ENCODE peak calls at places on chromosome 15, in four cellular contexts. One of them, this sample, is unnamed.

GRCh38 chr15:96501362-96501761 is 170.9 kb downstream of the NR2F2 start:
- DNase-seq in NCI-H1105: no peak
- DNase-seq in activated T-cell treated with anti-CD3 and anti-CD28 coated beads for 1 hour: no peak
- DNase-seq in nephron progenitor cell: no peak
- DNase-seq in this sample: no peak

GRCh38 chr15:74123131-74123429 is 7.3 kb upstream of the ISLR2 start:
- DNase-seq in NCI-H1105: no peak
- DNase-seq in activated T-cell treated with anti-CD3 and anti-CD28 coated beads for 1 hour: no peak
- DNase-seq in nephron progenitor cell: peak
- DNase-seq in this sample: no peak

GRCh38 chr15:69390575-69390974 is 23.6 kb upstream of the KIF23 start:
- DNase-seq in NCI-H1105: no peak
- DNase-seq in activated T-cell treated with anti-CD3 and anti-CD28 coated beads for 1 hour: no peak
- DNase-seq in nephron progenitor cell: no peak
- DNase-seq in this sample: no peak

GRCh38 chr15:67019886-67020520 is 45.4 kb upstream of the SMAD3 start:
- DNase-seq in NCI-H1105: no peak
- DNase-seq in activated T-cell treated with anti-CD3 and anti-CD28 coated beads for 1 hour: no peak
- DNase-seq in nephron progenitor cell: no peak
- DNase-seq in this sample: no peak

GRCh38 chr15:85741662-85742061 is 53.1 kb downstream of the KLHL25 start:
- DNase-seq in NCI-H1105: no peak
- DNase-seq in activated T-cell treated with anti-CD3 and anti-CD28 coated beads for 1 hour: no peak
- DNase-seq in nephron progenitor cell: no peak
- DNase-seq in this sample: no peak

GRCh38 chr15:98231696-98232440 is 271.4 kb downstream of the ARRDC4 start:
- DNase-seq in NCI-H1105: no peak
- DNase-seq in activated T-cell treated with anti-CD3 and anti-CD28 coated beads for 1 hour: no peak
- DNase-seq in nephron progenitor cell: no peak
- DNase-seq in this sample: no peak

GRCh38 chr15:36978625-36979024 is 121.7 kb downstream of the MEIS2 start:
- DNase-seq in NCI-H1105: no peak
- DNase-seq in activated T-cell treated with anti-CD3 and anti-CD28 coated beads for 1 hour: no peak
- DNase-seq in nephron progenitor cell: no peak
- DNase-seq in this sample: no peak

GRCh38 chr15:94965593-94965992 is 734.2 kb downstream of the MCTP2 start:
- DNase-seq in NCI-H1105: no peak
- DNase-seq in activated T-cell treated with anti-CD3 and anti-CD28 coated beads for 1 hour: no peak
- DNase-seq in nephron progenitor cell: no peak
- DNase-seq in this sample: no peak

GRCh38 chr15:56124391-56124790 is 119.3 kb downstream of the RFX7 start:
- DNase-seq in NCI-H1105: no peak
- DNase-seq in activated T-cell treated with anti-CD3 and anti-CD28 coated beads for 1 hour: no peak
- DNase-seq in nephron progenitor cell: no peak
- DNase-seq in this sample: no peak

GRCh38 chr15:80072285-80072684 is 12.8 kb downstream of the ZFAND6 start:
- DNase-seq in NCI-H1105: peak
- DNase-seq in activated T-cell treated with anti-CD3 and anti-CD28 coated beads for 1 hour: no peak
- DNase-seq in nephron progenitor cell: peak
- DNase-seq in this sample: no peak

GRCh38 chr15:36810656-36811449 is 231.4 kb downstream of the CDIN1 start:
- DNase-seq in NCI-H1105: no peak
- DNase-seq in activated T-cell treated with anti-CD3 and anti-CD28 coated beads for 1 hour: no peak
- DNase-seq in nephron progenitor cell: no peak
- DNase-seq in this sample: no peak

GRCh38 chr15:60379466-60380274 is 18.1 kb downstream of the ANXA2 start:
- DNase-seq in NCI-H1105: no peak
- DNase-seq in activated T-cell treated with anti-CD3 and anti-CD28 coated beads for 1 hour: no peak
- DNase-seq in nephron progenitor cell: no peak
- DNase-seq in this sample: no peak

GRCh38 chr15:29952245-29952644 is 130.0 kb upstream of the TJP1 start:
- DNase-seq in NCI-H1105: peak
- DNase-seq in activated T-cell treated with anti-CD3 and anti-CD28 coated beads for 1 hour: no peak
- DNase-seq in nephron progenitor cell: no peak
- DNase-seq in this sample: no peak

GRCh38 chr15:37788767-37789391 is 145.6 kb upstream of the TMCO5A start:
- DNase-seq in NCI-H1105: no peak
- DNase-seq in activated T-cell treated with anti-CD3 and anti-CD28 coated beads for 1 hour: no peak
- DNase-seq in nephron progenitor cell: no peak
- DNase-seq in this sample: no peak

GRCh38 chr15:68526784-68527183 is 52.0 kb upstream of the CORO2B start:
- DNase-seq in NCI-H1105: no peak
- DNase-seq in activated T-cell treated with anti-CD3 and anti-CD28 coated beads for 1 hour: no peak
- DNase-seq in nephron progenitor cell: no peak
- DNase-seq in this sample: no peak

GRCh38 chr15:93800805-93801204 is 430.6 kb upstream of the MCTP2 start:
- DNase-seq in NCI-H1105: no peak
- DNase-seq in activated T-cell treated with anti-CD3 and anti-CD28 coated beads for 1 hour: no peak
- DNase-seq in nephron progenitor cell: no peak
- DNase-seq in this sample: no peak

GRCh38 chr15:37098468-37099320 is 1.7 kb downstream of the MEIS2 start:
- DNase-seq in NCI-H1105: no peak
- DNase-seq in activated T-cell treated with anti-CD3 and anti-CD28 coated beads for 1 hour: no peak
- DNase-seq in nephron progenitor cell: peak
- DNase-seq in this sample: no peak

GRCh38 chr15:101773496-101774100 is 29.7 kb upstream of the OR4F6 start:
- DNase-seq in NCI-H1105: peak
- DNase-seq in activated T-cell treated with anti-CD3 and anti-CD28 coated beads for 1 hour: no peak
- DNase-seq in nephron progenitor cell: no peak
- DNase-seq in this sample: no peak

GRCh38 chr15:61639491-61639890 is 410.4 kb upstream of the RORA start:
- DNase-seq in NCI-H1105: peak
- DNase-seq in activated T-cell treated with anti-CD3 and anti-CD28 coated beads for 1 hour: no peak
- DNase-seq in nephron progenitor cell: no peak
- DNase-seq in this sample: no peak

GRCh38 chr15:32866486-32867312 is 148.9 kb downstream of the GREM1 start:
- DNase-seq in NCI-H1105: no peak
- DNase-seq in activated T-cell treated with anti-CD3 and anti-CD28 coated beads for 1 hour: no peak
- DNase-seq in nephron progenitor cell: no peak
- DNase-seq in this sample: no peak

GRCh38 chr15:31352283-31352880 is 25.7 kb downstream of the KLF13 start:
- DNase-seq in NCI-H1105: no peak
- DNase-seq in activated T-cell treated with anti-CD3 and anti-CD28 coated beads for 1 hour: no peak
- DNase-seq in nephron progenitor cell: no peak
- DNase-seq in this sample: no peak

GRCh38 chr15:88630141-88630721 is 8.6 kb upstream of the ISG20 start:
- DNase-seq in NCI-H1105: no peak
- DNase-seq in activated T-cell treated with anti-CD3 and anti-CD28 coated beads for 1 hour: no peak
- DNase-seq in nephron progenitor cell: no peak
- DNase-seq in this sample: no peak

GRCh38 chr15:59153466-59153865 is 48.5 kb downstream of the CCNB2 start:
- DNase-seq in NCI-H1105: no peak
- DNase-seq in activated T-cell treated with anti-CD3 and anti-CD28 coated beads for 1 hour: no peak
- DNase-seq in nephron progenitor cell: no peak
- DNase-seq in this sample: no peak

GRCh38 chr15:63950911-63951481 is 95.3 kb downstream of the DAPK2 start:
- DNase-seq in NCI-H1105: no peak
- DNase-seq in activated T-cell treated with anti-CD3 and anti-CD28 coated beads for 1 hour: no peak
- DNase-seq in nephron progenitor cell: no peak
- DNase-seq in this sample: no peak

GRCh38 chr15:80201256-80202015 is 48.6 kb downstream of the FAH start:
- DNase-seq in NCI-H1105: no peak
- DNase-seq in activated T-cell treated with anti-CD3 and anti-CD28 coated beads for 1 hour: no peak
- DNase-seq in nephron progenitor cell: no peak
- DNase-seq in this sample: no peak

GRCh38 chr15:64051093-64051402 is 4.8 kb upstream of the DAPK2 start:
- DNase-seq in NCI-H1105: no peak
- DNase-seq in activated T-cell treated with anti-CD3 and anti-CD28 coated beads for 1 hour: no peak
- DNase-seq in nephron progenitor cell: no peak
- DNase-seq in this sample: no peak

GRCh38 chr15:76340198-76340801 is 3.7 kb downstream of the ISL2 start:
- DNase-seq in NCI-H1105: no peak
- DNase-seq in activated T-cell treated with anti-CD3 and anti-CD28 coated beads for 1 hour: no peak
- DNase-seq in nephron progenitor cell: peak
- DNase-seq in this sample: no peak

GRCh38 chr15:75307778-75308390 is 25.2 kb downstream of the GOLGA6D start:
- DNase-seq in NCI-H1105: no peak
- DNase-seq in activated T-cell treated with anti-CD3 and anti-CD28 coated beads for 1 hour: no peak
- DNase-seq in nephron progenitor cell: peak
- DNase-seq in this sample: no peak

GRCh38 chr15:58731756-58732535 is 17.6 kb downstream of the ADAM10 start:
- DNase-seq in NCI-H1105: no peak
- DNase-seq in activated T-cell treated with anti-CD3 and anti-CD28 coated beads for 1 hour: no peak
- DNase-seq in nephron progenitor cell: no peak
- DNase-seq in this sample: no peak

GRCh38 chr15:66802087-66803001 is 100.3 kb downstream of the SMAD6 start:
- DNase-seq in NCI-H1105: no peak
- DNase-seq in activated T-cell treated with anti-CD3 and anti-CD28 coated beads for 1 hour: no peak
- DNase-seq in nephron progenitor cell: no peak
- DNase-seq in this sample: no peak

GRCh38 chr15:67120839-67121540 is 55.6 kb downstream of the SMAD3 start:
- DNase-seq in NCI-H1105: no peak
- DNase-seq in activated T-cell treated with anti-CD3 and anti-CD28 coated beads for 1 hour: peak
- DNase-seq in nephron progenitor cell: no peak
- DNase-seq in this sample: peak

GRCh38 chr15:39312984-39313383 is 267.9 kb upstream of the THBS1 start:
- DNase-seq in NCI-H1105: no peak
- DNase-seq in activated T-cell treated with anti-CD3 and anti-CD28 coated beads for 1 hour: no peak
- DNase-seq in nephron progenitor cell: no peak
- DNase-seq in this sample: no peak

GRCh38 chr15:51864408-51865056 is 35.1 kb downstream of the TMOD3 start:
- DNase-seq in NCI-H1105: no peak
- DNase-seq in activated T-cell treated with anti-CD3 and anti-CD28 coated beads for 1 hour: no peak
- DNase-seq in nephron progenitor cell: no peak
- DNase-seq in this sample: no peak